ENCODE peak calls at places on chromosomes 6 and 20, in six cellular contexts. P, C, M, S, L and Y are unnamed samples.

GRCh38 chr20:25295386-25296093 is 47.7 kb downstream of the PYGB start:
- DNase-seq in P (no peak), C (no peak), M (no peak), S (peak; percentile 59), L (no peak), Y (no peak)

GRCh38 chr6:157187182-157188093 is 135.9 kb downstream of the TMEM242 start:
- DNase-seq in P (no peak), C (peak; percentile 7), M (peak; percentile 41), S (no peak), L (no peak), Y (no peak)

GRCh38 chr6:26199057-26199772 is 112.0 kb downstream of the HFE start:
- DNase-seq in P (no peak), C (peak; percentile 96), M (peak; percentile 97), S (peak; percentile 71), L (peak; percentile 52), Y (peak; percentile 86)

GRCh38 chr6:28078836-28079235 is 1.5 kb upstream of the ZNF165 start:
- DNase-seq in P (no peak), C (no peak), M (no peak), S (no peak), L (no peak), Y (no peak)

GRCh38 chr20:11274137-11274536 is 600.3 kb upstream of the JAG1 start:
- DNase-seq in P (no peak), C (peak; percentile 89), M (peak; percentile 75), S (peak; percentile 33), L (peak; percentile 86), Y (no peak)

GRCh38 chr6:105272783-105273182 is 93.0 kb upstream of the POPDC3 start:
- DNase-seq in P (no peak), C (peak; percentile 42), M (peak; percentile 18), S (no peak), L (peak; percentile 16), Y (no peak)

GRCh38 chr6:26155066-26155925 is 68.1 kb downstream of the HFE start:
- DNase-seq in P (no peak), C (peak; percentile 54), M (peak; percentile 43), S (no peak), L (peak; percentile 26), Y (no peak)

GRCh38 chr20:50438986-50439407 is 71.2 kb upstream of the PTPN1 start:
- DNase-seq in P (no peak), C (peak; percentile 99), M (no peak), S (no peak), L (peak; percentile 87), Y (no peak)

GRCh38 chr20:34859826-34860545 is 12.7 kb downstream of the GGT7 start:
- DNase-seq in P (no peak), C (no peak), M (no peak), S (no peak), L (no peak), Y (no peak)
- H3K27ac ChIP-seq in P (no peak overlapping the region), C (no peak overlapping the region), M (no peak overlapping the region), S (no peak overlapping the region), L (no peak overlapping the region), Y (no peak overlapping the region)

GRCh38 chr6:67706388-67706787 is 928.7 kb upstream of the ADGRB3 start:
- DNase-seq in P (no peak), C (no peak), M (no peak), S (no peak), L (no peak), Y (no peak)
- H3K4me1 ChIP-seq in P (no peaks in the 10 kb centered on the region), C (no peaks in the 10 kb centered on the region), M (no peaks in the 10 kb centered on the region), S (no peaks in the 10 kb centered on the region), L (no peaks in the 10 kb centered on the region), Y (no peaks in the 10 kb centered on the region)

DNA sequence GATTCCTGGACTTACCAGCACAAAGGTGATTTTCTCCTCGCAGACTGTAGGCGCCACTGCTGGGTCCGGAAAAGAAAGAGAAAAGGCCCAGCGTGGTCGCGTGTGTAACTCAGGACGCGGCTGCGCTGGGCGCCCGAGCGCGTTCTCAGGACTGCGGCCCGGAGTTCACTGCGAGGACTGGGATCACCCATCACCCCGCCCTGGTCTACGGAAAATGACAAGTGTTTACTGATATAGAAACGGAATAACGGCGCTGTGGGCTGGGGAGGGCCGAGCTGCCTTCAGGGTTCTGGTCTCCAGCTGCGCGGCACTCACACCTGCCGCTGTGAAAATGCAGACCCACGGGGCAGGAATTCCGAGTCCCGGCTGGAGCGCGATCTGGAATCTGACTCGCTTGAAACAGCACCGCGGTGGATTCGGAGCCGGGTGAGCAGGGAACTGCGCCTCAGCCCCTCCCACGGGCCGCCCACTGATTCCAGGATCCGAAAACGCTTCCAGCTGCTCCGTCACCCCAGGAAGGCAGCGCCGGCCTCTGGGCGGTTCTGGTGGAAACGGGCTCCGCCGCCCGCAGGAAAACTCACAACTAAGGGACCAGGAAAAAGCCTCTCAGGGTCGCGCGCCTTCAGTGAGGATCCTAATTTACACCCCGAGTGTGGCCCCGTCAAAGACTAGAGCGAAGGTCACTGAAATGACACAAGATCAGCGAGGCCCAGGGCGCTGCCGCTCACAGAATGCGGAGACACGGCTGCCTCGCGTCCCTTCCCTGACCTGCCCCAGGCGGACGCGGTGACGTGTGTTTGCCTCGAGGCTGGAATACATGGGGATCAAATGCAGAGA is 34.5 kb downstream of the HLA-A start:
- DNase-seq in P (no peak), C (peak; percentile 80), M (peak; percentile 77), S (peak; percentile 86), L (peak; percentile 79), Y (peak; percentile 93)
- TF ChIP-seq CTCF in P (no peak), C (peak; percentile 41), M (peak; percentile 60), S (peak; percentile 55), L (no peak), Y (peak; percentile 3)

DNA sequence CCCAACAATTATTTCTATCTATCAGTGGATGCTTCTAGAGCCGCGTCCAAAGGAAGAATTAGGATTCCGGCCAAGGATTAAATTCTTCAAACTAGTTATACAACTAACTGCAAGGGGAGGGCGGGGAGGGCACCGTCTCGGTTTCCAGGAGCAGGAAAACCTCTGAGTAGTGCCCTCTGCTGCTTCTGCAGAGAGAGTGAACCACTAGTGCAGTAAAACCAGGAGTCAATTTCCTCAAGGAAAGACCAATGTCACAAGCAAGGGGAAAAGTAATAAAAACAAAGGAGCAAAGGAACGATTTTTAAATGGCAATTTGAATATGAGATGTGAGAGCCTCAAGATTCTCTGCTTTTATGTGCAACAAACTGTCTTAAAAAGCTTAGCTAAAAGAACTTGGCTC is 16.5 kb upstream of the UBE2J1 start:
- DNase-seq in P (no peak), C (peak; percentile 72), M (peak; percentile 35), S (peak; percentile 39), L (peak; percentile 24), Y (peak; percentile 84)
- H3K27ac ChIP-seq in P (no peak overlapping the region), C (no peak overlapping the region), M (no peak overlapping the region), S (no peak overlapping the region), L (no peak overlapping the region), Y (peak overlapping the region; percentile 12)

DNA sequence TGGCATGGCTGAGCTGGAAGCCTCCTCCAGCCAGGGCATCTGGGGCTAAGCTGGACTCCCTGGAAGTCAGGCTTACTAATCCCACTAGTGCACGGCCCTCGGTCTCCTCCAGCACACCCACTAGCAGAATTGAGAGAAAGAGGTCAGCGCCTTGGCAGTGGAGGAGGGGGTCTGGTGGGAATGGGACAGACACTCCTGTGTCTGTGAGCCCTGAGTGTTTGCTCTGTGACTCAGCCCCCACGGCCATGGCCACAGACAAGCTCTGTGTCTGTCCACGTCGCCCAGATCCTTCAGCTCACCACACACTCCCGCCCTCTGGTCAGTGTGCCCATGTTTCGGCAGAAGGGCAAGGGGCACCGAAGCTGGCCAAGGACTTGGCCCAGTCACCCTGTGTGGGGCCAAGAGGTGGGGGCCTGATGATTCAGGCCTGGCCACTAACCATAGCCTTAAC is 8.8 kb downstream of the MDFI start:
- DNase-seq in P (no peak), C (no peak), M (no peak), S (peak; percentile 27), L (no peak), Y (no peak)
- H3K4me1 ChIP-seq in P (no peaks in the 10 kb centered on the region), C (peaks cover 7% of the 10 kb centered on the region), M (peaks cover 43% of the 10 kb centered on the region), S (no peaks in the 10 kb centered on the region), L (no peaks in the 10 kb centered on the region), Y (no peaks in the 10 kb centered on the region)

GRCh38 chr6:99589290-99589672 is 17.4 kb upstream of the PRDM13 start:
- DNase-seq in P (no peak), C (peak; percentile 5), M (no peak), S (no peak), L (no peak), Y (no peak)

GRCh38 chr6:99587792-99588191 is 18.8 kb upstream of the PRDM13 start:
- DNase-seq in P (no peak), C (no peak), M (no peak), S (no peak), L (no peak), Y (no peak)

GRCh38 chr6:99590728-99591672 is 15.6 kb upstream of the PRDM13 start:
- DNase-seq in P (no peak), C (no peak), M (no peak), S (no peak), L (no peak), Y (no peak)

GRCh38 chr6:99589907-99590493 is 16.6 kb upstream of the PRDM13 start:
- DNase-seq in P (no peak), C (no peak), M (no peak), S (no peak), L (no peak), Y (no peak)

DNA sequence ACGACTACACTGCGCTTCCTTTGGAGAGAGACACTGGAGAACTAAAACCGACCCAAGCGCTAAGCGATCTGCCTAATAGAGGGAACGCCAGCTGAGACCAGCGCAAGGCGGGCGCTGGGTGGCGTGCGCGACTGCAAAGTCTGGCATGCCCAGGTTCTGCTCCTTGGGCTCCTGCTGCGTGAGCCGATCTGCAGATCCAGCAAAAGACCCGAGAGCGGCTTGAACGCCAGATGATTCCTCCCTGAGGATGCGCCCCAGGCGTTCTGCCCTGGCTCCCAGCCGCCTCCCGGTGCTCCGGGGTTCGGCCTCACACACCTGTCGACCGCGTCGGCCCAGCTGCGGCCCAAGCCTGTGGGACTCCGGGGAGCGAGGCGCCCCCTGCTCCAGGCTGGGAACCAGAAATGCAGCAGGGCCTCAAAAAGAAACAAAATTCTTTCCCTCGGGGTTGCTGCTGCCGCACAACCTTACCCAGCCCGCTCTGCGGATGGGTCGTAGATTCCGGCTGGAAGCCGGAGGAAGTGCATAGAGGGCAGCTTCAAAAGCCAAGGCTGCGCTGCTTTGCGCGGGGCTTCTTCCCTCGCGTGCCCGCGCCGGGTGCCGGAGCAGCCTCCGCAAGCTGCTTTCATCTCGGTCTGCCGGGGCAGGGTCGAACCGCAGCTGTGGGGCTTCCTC is 17.9 kb upstream of the PRDM13 start:
- DNase-seq in P (peak; percentile 32), C (peak; percentile 67), M (peak; percentile 59), S (peak; percentile 72), L (peak; percentile 81), Y (peak; percentile 56)
- TF ChIP-seq CTCF in P (peak; percentile 50), C (peak; percentile 63), M (peak; percentile 88), S (peak; percentile 53), L (peak; percentile 58), Y (peak; percentile 43)

GRCh38 chr6:43143235-43144124 is 27.6 kb upstream of the SRF start:
- DNase-seq in P (peak; percentile 72), C (peak; percentile 91), M (peak; percentile 76), S (peak; percentile 85), L (peak; percentile 59), Y (peak; percentile 79)
- H3K27ac ChIP-seq in P (peak overlapping the region; percentile 67), C (no peak overlapping the region), M (no peak overlapping the region), S (no peak overlapping the region), L (no peak overlapping the region), Y (peak overlapping the region; percentile 39)

DNA sequence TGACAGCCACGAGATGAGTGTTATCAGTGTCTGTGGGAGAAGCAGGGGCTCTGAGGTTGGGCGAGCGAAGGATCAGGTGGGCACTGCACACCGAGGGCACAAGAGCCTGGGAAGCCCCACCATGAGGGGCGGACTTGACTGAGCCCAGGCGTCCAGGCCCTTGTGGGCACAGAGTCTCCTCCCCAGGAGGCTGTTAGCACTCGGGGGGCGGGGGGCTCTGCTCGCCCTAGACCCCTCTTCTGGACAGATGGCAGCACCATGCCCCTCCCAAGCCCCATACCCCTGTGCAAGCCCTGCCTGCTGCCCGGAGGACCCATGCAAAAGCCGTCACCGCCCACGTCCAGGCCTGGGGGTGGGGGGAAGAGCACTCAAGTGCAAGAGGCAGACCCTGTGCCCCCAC is 21.7 kb upstream of the SLCO4A1 start:
- DNase-seq in P (no peak), C (no peak), M (no peak), S (no peak), L (no peak), Y (no peak)
- H3K4me1 ChIP-seq in P (peaks cover 42% of the 10 kb centered on the region), C (peaks cover 69% of the 10 kb centered on the region), M (peaks cover 71% of the 10 kb centered on the region), S (peaks cover 42% of the 10 kb centered on the region), L (peaks cover 42% of the 10 kb centered on the region), Y (peaks cover 20% of the 10 kb centered on the region)